ENCODE peak calls at places on chromosomes 7 and 10, in four cellular contexts. B is fibroblast of lung; H is CD8-positive, alpha-beta memory T cell; O is prostate gland. M is an unnamed sample.

GRCh38 chr7:70695804-70696104 is 436.2 kb upstream of the GALNT17 start:
- DNase-seq in B (peak; percentile 16), H (no peak), O (no peak), M (peak; percentile 61)

GRCh38 chr7:128026551-128026950 is 4.7 kb downstream of the LRRC4 start:
- DNase-seq in B (no peak), H (no peak), O (no peak), M (no peak)

GRCh38 chr10:115657161-115657850 is 564.1 kb downstream of the ATRNL1 start:
- DNase-seq in B (peak; percentile 36), H (no peak), O (no peak), M (no peak)

GRCh38 chr7:103704701-103705100 is 258.7 kb upstream of the SLC26A5 start:
- DNase-seq in B (no peak), H (no peak), O (no peak), M (no peak)

GRCh38 chr10:50504389-50504788 is 119.4 kb downstream of the SGMS1 start:
- DNase-seq in B (no peak), H (no peak), O (no peak), M (no peak)

GRCh38 chr7:2152646-2153045 is 80.1 kb downstream of the MAD1L1 start:
- DNase-seq in B (no peak), H (no peak), O (no peak), M (no peak)

GRCh38 chr7:105218939-105219770 is 169.6 kb downstream of the SRPK2 start:
- DNase-seq in B (peak; percentile 49), H (no peak), O (no peak), M (no peak)

GRCh38 chr7:154928136-154929005 is 74.6 kb downstream of the PAXIP1 start:
- DNase-seq in B (peak; percentile 71), H (peak; percentile 93), O (peak; percentile 69), M (peak; percentile 94)

GRCh38 chr10:77259475-77259874 is 378.1 kb downstream of the KCNMA1 start:
- DNase-seq in B (no peak), H (no peak), O (no peak), M (no peak)

GRCh38 chr10:121080324-121080807 is 229.2 kb downstream of the WDR11 start:
- DNase-seq in B (no peak), H (no peak), O (no peak), M (no peak)

GRCh38 chr10:106557951-106558733 is 606.4 kb downstream of the SORCS1 start:
- DNase-seq in B (peak; percentile 67), H (no peak), O (no peak), M (peak; percentile 77)

GRCh38 chr10:127149613-127150081 is 46.7 kb downstream of the INSYN2A start:
- DNase-seq in B (no peak), H (no peak), O (no peak), M (peak; percentile 27)

GRCh38 chr10:89475567-89475966 is 59.8 kb downstream of the SLC16A12 start:
- DNase-seq in B (peak; percentile 46), H (no peak), O (no peak), M (peak; percentile 25)

GRCh38 chr7:81299711-81300110 is 380.9 kb upstream of the SEMA3C start:
- DNase-seq in B (peak; percentile 57), H (no peak), O (no peak), M (peak; percentile 20)

GRCh38 chr10:132788831-132789219 is 2.9 kb upstream of the NKX6-2 start:
- DNase-seq in B (no peak), H (no peak), O (no peak), M (no peak)

GRCh38 chr7:137967143-137968018 is 34.5 kb downstream of the CREB3L2 start:
- DNase-seq in B (peak; percentile 93), H (no peak), O (no peak), M (no peak)

GRCh38 chr7:138663741-138664710 is 37.1 kb downstream of the SVOPL start:
- DNase-seq in B (no peak), H (no peak), O (no peak), M (peak; percentile 62)

GRCh38 chr7:102425639-102426267 is 7.6 kb upstream of the ORAI2 start:
- DNase-seq in B (no peak), H (peak; percentile 80), O (no peak), M (no peak)

GRCh38 chr7:78634073-78634472 is 819.4 kb downstream of the MAGI2 start:
- DNase-seq in B (no peak), H (no peak), O (no peak), M (no peak)

GRCh38 chr7:157979631-157980340 is 607.8 kb downstream of the PTPRN2 start:
- DNase-seq in B (no peak), H (no peak), O (no peak), M (no peak)

GRCh38 chr10:132972986-132973902 is 30.9 kb upstream of the CFAP46 start:
- DNase-seq in B (no peak), H (no peak), O (no peak), M (no peak)

GRCh38 chr10:113854757-113855626 is 531 bp downstream of the NHLRC2 start:
- DNase-seq in B (peak; percentile 51), H (peak; percentile 42), O (peak; percentile 50), M (peak; percentile 78)

GRCh38 chr7:84847790-84848189 is 339.1 kb downstream of the SEMA3D start:
- DNase-seq in B (no peak), H (no peak), O (no peak), M (no peak)

GRCh38 chr7:46220066-46220630 is 299.1 kb upstream of the IGFBP3 start:
- DNase-seq in B (peak; percentile 51), H (no peak), O (no peak), M (no peak)

GRCh38 chr10:11204355-11204879 is 186.7 kb downstream of the CELF2 start:
- DNase-seq in B (no peak), H (peak; percentile 43), O (no peak), M (no peak)

GRCh38 chr10:97136744-97137143 is 49.0 kb downstream of the SLIT1 start:
- DNase-seq in B (no peak), H (no peak), O (no peak), M (no peak)

GRCh38 chr7:157519798-157520244 is 183.0 kb downstream of the DNAJB6 start:
- DNase-seq in B (no peak), H (no peak), O (no peak), M (no peak)

GRCh38 chr10:18157909-18158308 is 17.7 kb downstream of the CACNB2 start:
- DNase-seq in B (peak; percentile 95), H (no peak), O (no peak), M (peak; percentile 70)

GRCh38 chr7:152565731-152566130 is 110.2 kb downstream of the XRCC2 start:
- DNase-seq in B (no peak), H (no peak), O (no peak), M (no peak)

GRCh38 chr7:152572101-152572500 is 103.8 kb downstream of the XRCC2 start:
- DNase-seq in B (no peak), H (no peak), O (no peak), M (no peak)

GRCh38 chr7:152564656-152565055 is 111.3 kb downstream of the XRCC2 start:
- DNase-seq in B (no peak), H (no peak), O (no peak), M (no peak)

GRCh38 chr7:152571031-152571430 is 104.9 kb downstream of the XRCC2 start:
- DNase-seq in B (no peak), H (no peak), O (no peak), M (no peak)

GRCh38 chr7:152568972-152569371 is 107.0 kb downstream of the XRCC2 start:
- DNase-seq in B (no peak), H (no peak), O (no peak), M (no peak)
- H3K36me3 ChIP-seq in B (no peaks in the 10 kb centered on the region), H (no peaks in the 10 kb centered on the region), O (no peaks in the 10 kb centered on the region), M (no peaks in the 10 kb centered on the region)

DNA sequence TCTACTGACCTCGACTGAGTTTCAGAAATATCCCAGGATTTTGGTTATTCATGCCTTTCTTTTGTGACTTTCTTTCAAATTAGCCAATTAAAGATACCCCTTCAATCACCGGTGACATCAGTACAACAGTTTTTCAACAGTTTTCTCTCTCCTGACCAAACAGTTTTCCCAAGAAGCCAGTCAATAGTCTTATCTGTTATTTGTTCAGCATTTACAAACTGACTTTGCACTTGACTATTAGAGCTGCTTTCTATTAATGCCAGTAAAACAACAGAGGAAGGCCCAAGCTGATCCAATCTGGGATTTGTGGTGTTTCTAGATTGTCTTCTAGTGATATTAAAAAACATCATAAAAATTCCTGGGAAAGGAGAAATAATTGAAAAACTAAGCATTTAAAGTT is 35.9 kb downstream of the NRBF2 start:
- DNase-seq in B (no peak), H (no peak), O (no peak), M (no peak)
- H3K36me3 ChIP-seq in B (no peaks in the 10 kb centered on the region), H (peaks cover 22% of the 10 kb centered on the region), O (no peaks in the 10 kb centered on the region), M (peaks cover 68% of the 10 kb centered on the region)

GRCh38 chr7:27048438-27048837 is 47.4 kb downstream of the HOXA1 start:
- DNase-seq in B (no peak), H (no peak), O (no peak), M (no peak)
- H3K36me3 ChIP-seq in B (no peaks in the 10 kb centered on the region), H (no peaks in the 10 kb centered on the region), O (no peaks in the 10 kb centered on the region), M (no peaks in the 10 kb centered on the region)

GRCh38 chr10:91778485-91778884 is 19.7 kb upstream of the TNKS2 start:
- DNase-seq in B (no peak), H (no peak), O (no peak), M (no peak)
- H3K36me3 ChIP-seq in B (no peaks in the 10 kb centered on the region), H (no peaks in the 10 kb centered on the region), O (no peaks in the 10 kb centered on the region), M (no peaks in the 10 kb centered on the region)

GRCh38 chr7:83325083-83325482 is 162.4 kb upstream of the PCLO start:
- DNase-seq in B (no peak), H (no peak), O (no peak), M (no peak)
- H3K36me3 ChIP-seq in B (no peaks in the 10 kb centered on the region), H (no peaks in the 10 kb centered on the region), O (no peaks in the 10 kb centered on the region), M (no peaks in the 10 kb centered on the region)

GRCh38 chr10:73838008-73838567 is 26.7 kb upstream of the NDST2 start:
- DNase-seq in B (no peak), H (no peak), O (no peak), M (no peak)
- H3K36me3 ChIP-seq in B (peaks cover 12% of the 10 kb centered on the region), H (peaks cover 58% of the 10 kb centered on the region), O (peaks cover 3% of the 10 kb centered on the region), M (peaks cover 43% of the 10 kb centered on the region)

DNA sequence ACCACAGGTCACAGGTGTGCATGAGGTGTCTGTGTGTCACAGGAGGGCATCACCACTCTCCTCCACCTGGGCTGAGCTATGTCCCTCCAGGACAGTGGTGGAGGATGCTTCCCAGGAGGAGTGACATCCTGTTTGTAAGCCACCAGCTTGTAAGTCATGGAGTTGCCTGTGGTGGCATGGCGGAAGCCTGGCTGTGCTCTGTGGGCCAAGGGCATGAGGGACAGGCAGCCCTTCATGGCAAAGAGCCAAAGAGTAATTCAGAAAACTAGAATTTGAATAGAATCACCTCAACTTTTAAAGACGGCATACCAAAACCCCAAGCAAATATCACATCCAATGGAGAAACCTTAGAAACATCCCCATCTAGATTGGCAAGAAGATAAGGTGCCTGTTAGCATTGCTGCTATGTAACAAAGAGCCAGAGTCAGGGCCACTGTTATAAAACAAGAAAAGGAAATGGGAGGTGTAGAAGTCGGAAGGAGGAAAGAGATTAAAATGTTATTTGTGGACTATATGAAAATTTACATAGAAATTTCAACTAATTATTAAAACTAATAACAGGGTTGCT is 52.1 kb downstream of the AOC1 start:
- DNase-seq in B (no peak), H (no peak), O (no peak), M (no peak)
- H3K36me3 ChIP-seq in B (no peaks in the 10 kb centered on the region), H (no peaks in the 10 kb centered on the region), O (no peaks in the 10 kb centered on the region), M (no peaks in the 10 kb centered on the region)

DNA sequence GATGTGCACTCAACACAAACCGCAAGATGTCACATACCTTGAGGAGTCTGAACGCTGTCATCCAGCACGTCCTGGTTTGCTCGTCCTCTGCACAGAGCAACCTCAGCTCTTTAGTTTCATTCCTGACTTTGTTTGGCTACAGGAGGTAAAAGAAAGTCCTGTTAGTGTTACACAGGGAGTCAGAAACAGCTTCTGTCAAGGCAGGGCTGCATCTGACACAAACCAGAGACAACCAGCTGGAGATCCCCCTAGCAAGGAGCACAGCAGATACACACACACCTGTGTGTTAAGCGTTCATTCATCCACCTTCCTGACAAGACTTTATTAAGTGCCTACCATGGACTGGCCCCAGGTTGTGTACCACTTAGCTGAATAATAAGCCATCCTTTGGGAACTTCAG is 47.5 kb upstream of the DDC start:
- DNase-seq in B (no peak), H (no peak), O (no peak), M (no peak)
- H3K36me3 ChIP-seq in B (no peaks in the 10 kb centered on the region), H (no peaks in the 10 kb centered on the region), O (no peaks in the 10 kb centered on the region), M (peaks cover 79% of the 10 kb centered on the region)